ENCODE peak calls at places on chromosomes 7 and 10, in seven cellular contexts. N is body of pancreas, O is fibroblast of mammary gland, H is OCI-LY7, I is foreskin fibroblast, A is astrocyte of the cerebellum, B is WERI-Rb-1. D is an unnamed sample.

GRCh38 chr10:47159361-47160228 is 140.4 kb upstream of the GDF10 start:
- DNase-seq in N (no peak), O (no peak), H (no peak), I (peak; percentile 72), A (no peak), B (no peak), D (peak; percentile 27)

GRCh38 chr7:142873281-142873784 is 12.2 kb downstream of the TRPV6 start:
- DNase-seq in N (peak; percentile 44), O (peak; percentile 11), H (peak; percentile 36), I (no peak), A (no peak), B (peak; percentile 61), D (no peak)

GRCh38 chr10:14588084-14588937 is 186.4 kb downstream of the FAM107B start:
- DNase-seq in N (no peak), O (peak; percentile 88), H (no peak), I (peak; percentile 98), A (peak; percentile 44), B (no peak), D (peak; percentile 100)

GRCh38 chr10:36581237-36581636 is 544.2 kb upstream of the ANKRD30A start:
- DNase-seq in N (no peak), O (no peak), H (no peak), I (no peak), A (no peak), B (no peak), D (no peak)

GRCh38 chr10:99906470-99906869 is 103.3 kb downstream of the DNMBP start:
- DNase-seq in N (no peak), O (peak; percentile 98), H (no peak), I (peak; percentile 82), A (peak; percentile 89), B (no peak), D (peak; percentile 42)

GRCh38 chr10:549391-549790 is 140.1 kb downstream of the DIP2C start:
- DNase-seq in N (peak; percentile 9), O (no peak), H (no peak), I (no peak), A (no peak), B (no peak), D (no peak)

GRCh38 chr7:117135553-117135891 is 182.2 kb downstream of the ST7 start:
- DNase-seq in N (no peak), O (no peak), H (no peak), I (no peak), A (no peak), B (no peak), D (no peak)

GRCh38 chr7:3068568-3068967 is 24.9 kb upstream of the CARD11 start:
- DNase-seq in N (no peak), O (peak; percentile 21), H (no peak), I (no peak), A (no peak), B (no peak), D (no peak)

GRCh38 chr10:18005781-18006456 is 54.2 kb downstream of the SLC39A12 start:
- DNase-seq in N (no peak), O (peak; percentile 93), H (no peak), I (peak; percentile 76), A (peak; percentile 77), B (no peak), D (no peak)

GRCh38 chr10:24993237-24993958 is 22.6 kb downstream of the ENKUR start:
- DNase-seq in N (no peak), O (no peak), H (no peak), I (peak; percentile 41), A (no peak), B (no peak), D (no peak)

GRCh38 chr7:117001283-117001682 is 48.0 kb downstream of the ST7 start:
- DNase-seq in N (no peak), O (no peak), H (no peak), I (no peak), A (no peak), B (no peak), D (no peak)

GRCh38 chr7:151809156-151809863 is 67.6 kb downstream of the PRKAG2 start:
- DNase-seq in N (no peak), O (no peak), H (no peak), I (no peak), A (no peak), B (no peak), D (no peak)

GRCh38 chr10:78551184-78552005 is 517.4 kb upstream of the ZMIZ1 start:
- DNase-seq in N (no peak), O (no peak), H (no peak), I (no peak), A (no peak), B (peak; percentile 22), D (no peak)

GRCh38 chr10:73931767-73932624 is 21.1 kb downstream of the PLAU start:
- DNase-seq in N (peak; percentile 50), O (no peak), H (peak; percentile 33), I (no peak), A (no peak), B (no peak), D (no peak)

GRCh38 chr7:124764847-124765400 is 668 bp downstream of the GPR37 start:
- DNase-seq in N (peak; percentile 29), O (no peak), H (no peak), I (peak; percentile 33), A (no peak), B (peak; percentile 34), D (no peak)

GRCh38 chr10:94314913-94315545 is 47.7 kb downstream of the NOC3L start:
- DNase-seq in N (no peak), O (peak; percentile 66), H (no peak), I (peak; percentile 65), A (no peak), B (peak; percentile 58), D (no peak)
- TF ChIP-seq CTCF in N (no peak), O (peak; percentile 12), H (no peak), I (no peak), A (no peak), B (no peak), D (peak; percentile 7)

GRCh38 chr10:5737352-5737751 is 52.7 kb downstream of the TASOR2 start:
- DNase-seq in N (no peak), O (no peak), H (peak; percentile 43), I (no peak), A (no peak), B (no peak), D (no peak)
- TF ChIP-seq CTCF in N (no peak), O (no peak), H (peak; percentile 70), I (no peak), A (no peak), B (no peak), D (peak; percentile 20)

GRCh38 chr10:11378835-11379234 is 232.6 kb downstream of the USP6NL start:
- DNase-seq in N (no peak), O (no peak), H (no peak), I (no peak), A (no peak), B (no peak), D (no peak)

GRCh38 chr10:11377267-11377666 is 234.2 kb downstream of the USP6NL start:
- DNase-seq in N (no peak), O (no peak), H (no peak), I (no peak), A (no peak), B (no peak), D (no peak)

DNA sequence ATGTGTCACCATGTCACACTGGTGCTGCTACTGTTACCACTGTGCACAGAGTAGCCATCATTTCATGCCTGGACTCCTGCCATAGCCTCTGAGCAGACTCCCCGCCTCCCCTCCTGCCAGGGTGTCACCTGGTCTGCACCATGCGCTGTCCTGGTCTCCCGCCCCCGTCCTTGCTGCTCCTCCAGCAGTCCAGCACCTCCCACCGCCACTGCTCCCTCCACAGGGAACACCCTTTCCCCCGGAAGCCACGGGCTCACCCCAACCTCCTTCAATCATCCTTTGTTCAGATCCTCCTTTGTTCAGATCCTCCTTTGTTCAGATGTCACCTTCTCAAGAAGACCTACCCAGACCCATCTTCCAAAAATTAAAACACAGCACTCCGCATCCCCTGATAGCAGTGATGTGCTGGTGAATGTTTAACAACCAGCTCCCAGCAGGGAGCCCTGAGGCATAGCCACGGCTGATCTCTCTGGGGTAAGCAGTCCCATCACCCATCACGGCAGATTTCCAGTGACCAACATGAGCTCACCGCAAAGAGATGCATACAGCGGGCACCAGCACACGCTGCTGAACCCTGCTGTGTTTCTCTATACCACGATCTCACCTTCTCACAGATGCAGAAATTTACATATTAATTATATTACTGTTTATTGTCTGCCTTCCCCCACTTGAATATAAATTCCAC is 237.7 kb downstream of the USP6NL start:
- DNase-seq in N (no peak), O (no peak), H (no peak), I (no peak), A (no peak), B (no peak), D (no peak)
- TF ChIP-seq CTCF in N (no peak), O (no peak), H (no peak), I (no peak), A (no peak), B (no peak), D (no peak)

GRCh38 chr7:98921608-98922372 is 43.5 kb downstream of the TRRAP start:
- DNase-seq in N (no peak), O (peak; percentile 10), H (no peak), I (no peak), A (no peak), B (no peak), D (no peak)

GRCh38 chr7:98923512-98923911 is 45.2 kb downstream of the TRRAP start:
- DNase-seq in N (no peak), O (no peak), H (no peak), I (no peak), A (no peak), B (no peak), D (no peak)

GRCh38 chr7:98927125-98927524 is 48.8 kb downstream of the TRRAP start:
- DNase-seq in N (no peak), O (no peak), H (no peak), I (no peak), A (no peak), B (no peak), D (no peak)

GRCh38 chr7:98917331-98917730 is 39.0 kb downstream of the TRRAP start:
- DNase-seq in N (no peak), O (no peak), H (no peak), I (no peak), A (no peak), B (no peak), D (no peak)

DNA sequence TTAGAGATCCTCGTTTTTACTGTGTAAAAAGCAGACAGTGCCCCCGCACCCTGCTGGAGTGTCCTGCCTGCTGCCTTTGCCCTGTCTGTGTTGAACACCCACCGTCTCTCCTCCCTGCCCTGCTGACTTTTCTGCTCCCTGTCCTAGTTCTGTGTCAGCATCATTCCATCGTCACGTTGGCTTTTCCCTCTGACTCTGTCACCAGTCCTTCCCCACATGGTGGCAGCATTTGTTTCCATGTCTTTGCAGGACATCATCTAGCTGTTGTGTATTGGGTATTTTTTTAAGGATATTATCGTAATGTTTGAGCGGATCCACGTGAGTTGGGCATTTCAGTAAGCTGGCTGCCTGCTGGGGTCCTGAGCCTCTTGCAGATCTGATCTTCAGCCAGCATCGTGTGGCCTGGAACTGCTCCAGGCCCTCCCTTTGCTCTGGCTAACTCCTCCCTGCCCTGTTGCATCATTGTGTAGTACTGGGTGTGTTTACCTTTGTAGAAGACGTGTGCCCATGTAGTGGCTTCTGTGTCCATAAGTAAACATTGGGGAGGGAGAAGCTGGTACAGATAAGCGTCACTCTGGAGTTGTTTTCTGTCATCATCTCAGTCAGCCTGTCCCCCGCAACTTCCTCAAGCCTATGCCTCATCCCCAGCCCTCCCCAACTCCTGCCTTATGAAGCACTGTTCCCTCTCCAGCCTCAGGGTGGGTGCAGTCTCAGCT is 44.2 kb downstream of the TRRAP start:
- DNase-seq in N (no peak), O (peak; percentile 78), H (no peak), I (peak; percentile 81), A (peak; percentile 79), B (no peak), D (no peak)
- TF ChIP-seq CTCF in N (no peak), O (peak; percentile 10), H (no peak), I (no peak), A (no peak), B (no peak), D (peak; percentile 10)

D was measured in HFFc6.